ENCODE peak calls at places on chromosomes 1 and 21, in four cellular contexts. D is kidney epithelial cell; Z is CD8-positive, alpha-beta T cell; B is heart right ventricle. S is an unnamed sample.

GRCh38 chr1:244097523-244098390 is 46.7 kb downstream of the ZBTB18 start:
- DNase-seq in Z (no peak), D (no peak), B (no peak), S (no peak)

GRCh38 chr1:86522230-86522629 is 24.6 kb upstream of the CLCA4 start:
- DNase-seq in Z (no peak), D (no peak), B (no peak), S (no peak)

GRCh38 chr1:86965012-86965826 is 50.8 kb downstream of the HS2ST1 start:
- DNase-seq in Z (no peak), B (peak; percentile 19), D (no peak), S (no peak)

GRCh38 chr21:45982256-45982757 is 737 bp downstream of the COL6A1 start:
- DNase-seq in D (no peak), Z (no peak), B (no peak), S (no peak)

GRCh38 chr1:181216571-181216994 is 128.1 kb downstream of the IER5 start:
- DNase-seq in D (no peak), B (no peak), Z (no peak), S (no peak)

GRCh38 chr1:94081566-94082344 is 39.2 kb downstream of the ABCA4 start:
- DNase-seq in D (no peak), B (no peak), Z (no peak), S (no peak)

GRCh38 chr1:94866178-94866822 is 46.1 kb downstream of the SLC44A3 start:
- DNase-seq in B (no peak), D (peak; percentile 25), Z (no peak), S (no peak)

GRCh38 chr21:46005481-46005881 is 23.9 kb downstream of the COL6A1 start:
- DNase-seq in D (no peak), B (no peak), Z (no peak), S (no peak)

GRCh38 chr1:165686121-165686970 is 12.0 kb downstream of the ALDH9A1 start:
- DNase-seq in Z (no peak), B (no peak), D (no peak), S (peak; percentile 10)

GRCh38 chr1:9324246-9325096 is 31.8 kb downstream of the SPSB1 start:
- DNase-seq in Z (no peak), D (no peak), B (no peak), S (no peak)

GRCh38 chr1:1132928-1133750 is 17.2 kb upstream of the C1orf159 start:
- DNase-seq in D (no peak), B (peak; percentile 54), Z (no peak), S (no peak)

GRCh38 chr1:74689800-74690696 is 16.5 kb upstream of the ERICH3 start:
- DNase-seq in B (peak; percentile 48), D (no peak), Z (no peak), S (peak; percentile 25)

GRCh38 chr1:183206538-183207117 is 20.6 kb downstream of the LAMC2 start:
- DNase-seq in Z (no peak), B (no peak), D (no peak), S (no peak)

GRCh38 chr1:1086911-1087341 is 12.8 kb upstream of the RNF223 start:
- DNase-seq in D (no peak), B (no peak), Z (no peak), S (no peak)

GRCh38 chr1:202579806-202580205 is 130.4 kb downstream of the SYT2 start:
- DNase-seq in D (no peak), B (no peak), Z (no peak), S (no peak)

GRCh38 chr1:50936321-50936720 is 23.7 kb downstream of the FAF1 start:
- DNase-seq in B (no peak), D (no peak), Z (no peak), S (no peak)

GRCh38 chr21:44892536-44893277 is 19.2 kb upstream of the PTTG1IP start:
- DNase-seq in Z (peak; percentile 56), B (peak; percentile 62), D (no peak), S (no peak)

GRCh38 chr1:224497714-224498573 is 63.3 kb upstream of the WDR26 start:
- DNase-seq in B (peak; percentile 16), Z (no peak), D (peak; percentile 72), S (peak; percentile 78)

GRCh38 chr1:25658791-25659431 is 42.3 kb downstream of the MAN1C1 start:
- DNase-seq in Z (no peak), B (peak; percentile 78), D (no peak), S (no peak)

GRCh38 chr1:183477986-183478781 is 5.9 kb downstream of the SMG7 start:
- DNase-seq in Z (no peak), B (no peak), D (no peak), S (no peak)

GRCh38 chr1:245290836-245291235 is 136.1 kb downstream of the KIF26B start:
- DNase-seq in D (no peak), Z (no peak), B (no peak), S (no peak)

GRCh38 chr1:75123756-75124155 is 10.4 kb upstream of the LHX8 start:
- DNase-seq in Z (no peak), B (no peak), D (no peak), S (no peak)

GRCh38 chr1:234583755-234584430 is 26.1 kb downstream of the IRF2BP2 start:
- DNase-seq in B (peak; percentile 33), Z (no peak), D (no peak), S (no peak)

GRCh38 chr1:84774674-84775548 is 84.7 kb upstream of the SSX2IP start:
- DNase-seq in Z (no peak), D (no peak), B (no peak), S (no peak)

GRCh38 chr1:204947338-204947737 is 76.7 kb downstream of the NFASC start:
- DNase-seq in B (no peak), Z (no peak), D (no peak), S (no peak)

GRCh38 chr1:18989176-18989799 is 32.8 kb upstream of the IFFO2 start:
- DNase-seq in D (no peak), B (no peak), Z (no peak), S (no peak)

GRCh38 chr1:38589036-38589435 is 270.5 kb downstream of the RRAGC start:
- DNase-seq in D (no peak), Z (no peak), B (no peak), S (no peak)

GRCh38 chr1:147561473-147561840 is 20.2 kb downstream of the BCL9 start:
- DNase-seq in B (no peak), Z (no peak), D (no peak), S (no peak)

GRCh38 chr1:228375578-228376261 is 30.9 kb downstream of the TRIM11 start:
- DNase-seq in Z (no peak), B (no peak), D (no peak), S (no peak)

GRCh38 chr1:5611855-5612254 is 380.4 kb downstream of the NPHP4 start:
- DNase-seq in B (no peak), D (no peak), Z (no peak), S (no peak)

GRCh38 chr1:221174598-221174997 is 295.4 kb downstream of the HLX start:
- DNase-seq in Z (no peak), D (no peak), B (peak; percentile 82), S (no peak)

GRCh38 chr1:55255901-55256300 is 40.7 kb upstream of the USP24 start:
- DNase-seq in Z (no peak), B (no peak), D (no peak), S (no peak)

GRCh38 chr1:27727126-27727525 is 1.4 kb downstream of the FAM76A start:
- DNase-seq in D (no peak), Z (no peak), B (no peak), S (no peak)
- H3K4me3 ChIP-seq in D (no peak overlapping the region), Z (no peak overlapping the region), B (peak overlapping the region; percentile 93), S (peak overlapping the region; percentile 76)

GRCh38 chr1:161902146-161902545 is 121.5 kb downstream of the OLFML2B start:
- DNase-seq in B (no peak), Z (no peak), D (no peak), S (no peak)

GRCh38 chr1:161907266-161907665 is 116.4 kb downstream of the OLFML2B start:
- DNase-seq in Z (no peak), D (no peak), B (no peak), S (no peak)

GRCh38 chr1:161908264-161908663 is 115.4 kb downstream of the OLFML2B start:
- DNase-seq in D (no peak), Z (no peak), B (no peak), S (no peak)

GRCh38 chr1:161910516-161911077 is 113.1 kb downstream of the OLFML2B start:
- DNase-seq in D (no peak), B (no peak), Z (no peak), S (no peak)

DNA sequence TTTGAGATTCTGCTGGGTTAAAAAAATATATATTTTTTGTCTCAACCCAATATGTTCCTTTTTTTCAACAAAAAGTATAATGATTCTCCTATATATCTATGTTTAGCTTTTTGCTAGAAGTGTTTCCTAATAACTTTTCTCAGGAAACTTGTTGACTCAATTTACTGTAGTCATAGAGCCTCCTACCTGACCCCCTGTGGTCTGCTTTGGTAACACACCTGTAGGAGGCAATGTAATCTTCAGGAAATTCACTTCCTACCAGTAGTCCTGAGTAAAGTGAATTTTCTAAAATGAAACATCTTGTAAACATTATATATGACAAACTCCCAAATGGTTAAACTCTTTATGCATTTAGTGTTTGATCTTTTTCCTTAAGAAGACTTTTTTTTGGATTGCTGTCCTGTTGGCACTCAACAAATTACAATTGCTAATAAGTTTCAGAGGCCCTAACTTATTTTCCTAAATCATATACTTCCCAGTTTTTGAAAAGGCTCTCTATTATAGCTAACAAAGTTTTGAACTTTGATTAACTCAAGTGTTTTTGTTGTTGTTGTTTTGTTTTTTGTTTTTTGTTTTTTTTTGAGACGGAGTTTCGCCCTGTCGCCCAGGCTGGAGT is 118.3 kb downstream of the OLFML2B start:
- DNase-seq in B (no peak), Z (no peak), D (no peak), S (peak; percentile 5)
- H3K4me3 ChIP-seq in B (no peak overlapping the region), Z (no peak overlapping the region), D (no peak overlapping the region), S (no peak overlapping the region)

GRCh38 chr1:201563406-201563780 is 24.5 kb downstream of the NAV1 start:
- DNase-seq in D (no peak), Z (no peak), B (no peak), S (no peak)
- H3K4me3 ChIP-seq in D (no peak overlapping the region), Z (no peak overlapping the region), B (no peak overlapping the region), S (no peak overlapping the region)

GRCh38 chr1:186275818-186276217 is 99.2 kb downstream of the TPR start:
- DNase-seq in Z (no peak), D (no peak), B (no peak), S (no peak)
- H3K4me3 ChIP-seq in Z (no peak overlapping the region), D (no peak overlapping the region), B (no peak overlapping the region), S (no peak overlapping the region)

GRCh38 chr1:7912743-7913557 is 27.7 kb downstream of the TNFRSF9 start:
- DNase-seq in Z (no peak), B (no peak), D (no peak), S (no peak)
- H3K4me3 ChIP-seq in Z (no peak overlapping the region), B (no peak overlapping the region), D (no peak overlapping the region), S (no peak overlapping the region)

GRCh38 chr1:115524211-115524610 is 117.6 kb upstream of the VANGL1 start:
- DNase-seq in B (no peak), D (no peak), Z (no peak), S (no peak)
- H3K4me3 ChIP-seq in B (no peak overlapping the region), D (no peak overlapping the region), Z (no peak overlapping the region), S (no peak overlapping the region)

S was measured in GM12864.